ENCODE peak calls at places on chromosomes 11 and 22, in nine cellular contexts. One of them, this sample, is unnamed.

GRCh38 chr11:6526411-6527135 is 29.5 kb downstream of the DNHD1 start:
- DNase-seq in SK-N-MC: no peak
- DNase-seq in adrenal gland: no peak
- DNase-seq in SHP77 treated with DMSO at 0.1 percent for 48 hours: no peak
- DNase-seq in T-helper 1 cell: no peak
- DNase-seq in kidney: no peak
- DNase-seq in activated CD8-positive, alpha-beta memory T cell treated with anti-CD3 and anti-CD28 coated beads, Interleukin-2, amount 50 U/mL, for 4 hours: no peak
- DNase-seq in heart left ventricle: no peak
- DNase-seq in germinal center: no peak
- DNase-seq in this sample: no peak

GRCh38 chr11:111739299-111739698 is 26.9 kb downstream of the PPP2R1B start:
- DNase-seq in SK-N-MC: no peak
- DNase-seq in adrenal gland: no peak
- DNase-seq in SHP77 treated with DMSO at 0.1 percent for 48 hours: no peak
- DNase-seq in T-helper 1 cell: no peak
- DNase-seq in kidney: no peak
- DNase-seq in activated CD8-positive, alpha-beta memory T cell treated with anti-CD3 and anti-CD28 coated beads, Interleukin-2, amount 50 U/mL, for 4 hours: no peak
- DNase-seq in heart left ventricle: no peak
- DNase-seq in germinal center: no peak
- DNase-seq in this sample: no peak

GRCh38 chr11:34449013-34449412 is 10.3 kb downstream of the CAT start:
- DNase-seq in SK-N-MC: no peak
- DNase-seq in adrenal gland: no peak
- DNase-seq in SHP77 treated with DMSO at 0.1 percent for 48 hours: no peak
- DNase-seq in T-helper 1 cell: peak
- DNase-seq in kidney: no peak
- DNase-seq in activated CD8-positive, alpha-beta memory T cell treated with anti-CD3 and anti-CD28 coated beads, Interleukin-2, amount 50 U/mL, for 4 hours: no peak
- DNase-seq in heart left ventricle: no peak
- DNase-seq in germinal center: no peak
- DNase-seq in this sample: no peak

GRCh38 chr22:39232806-39233735 is 11.7 kb downstream of the PDGFB start:
- DNase-seq in SK-N-MC: no peak
- DNase-seq in adrenal gland: no peak
- DNase-seq in SHP77 treated with DMSO at 0.1 percent for 48 hours: no peak
- DNase-seq in T-helper 1 cell: no peak
- DNase-seq in kidney: peak
- DNase-seq in activated CD8-positive, alpha-beta memory T cell treated with anti-CD3 and anti-CD28 coated beads, Interleukin-2, amount 50 U/mL, for 4 hours: no peak
- DNase-seq in heart left ventricle: no peak
- DNase-seq in germinal center: no peak
- DNase-seq in this sample: no peak

GRCh38 chr22:40553014-40553579 is 83.4 kb downstream of the MRTFA start:
- DNase-seq in SK-N-MC: no peak
- DNase-seq in adrenal gland: no peak
- DNase-seq in SHP77 treated with DMSO at 0.1 percent for 48 hours: no peak
- DNase-seq in T-helper 1 cell: no peak
- DNase-seq in kidney: no peak
- DNase-seq in activated CD8-positive, alpha-beta memory T cell treated with anti-CD3 and anti-CD28 coated beads, Interleukin-2, amount 50 U/mL, for 4 hours: no peak
- DNase-seq in heart left ventricle: no peak
- DNase-seq in germinal center: no peak
- DNase-seq in this sample: no peak

GRCh38 chr22:32996702-32997101 is 61.5 kb downstream of the SYN3 start:
- DNase-seq in SK-N-MC: no peak
- DNase-seq in adrenal gland: no peak
- DNase-seq in SHP77 treated with DMSO at 0.1 percent for 48 hours: no peak
- DNase-seq in T-helper 1 cell: no peak
- DNase-seq in kidney: peak
- DNase-seq in activated CD8-positive, alpha-beta memory T cell treated with anti-CD3 and anti-CD28 coated beads, Interleukin-2, amount 50 U/mL, for 4 hours: no peak
- DNase-seq in heart left ventricle: peak
- DNase-seq in germinal center: no peak
- DNase-seq in this sample: no peak

GRCh38 chr11:67732045-67732787 is 57.8 kb upstream of the ALDH3B2 start:
- DNase-seq in SK-N-MC: no peak
- DNase-seq in adrenal gland: no peak
- DNase-seq in SHP77 treated with DMSO at 0.1 percent for 48 hours: no peak
- DNase-seq in T-helper 1 cell: peak
- DNase-seq in kidney: no peak
- DNase-seq in activated CD8-positive, alpha-beta memory T cell treated with anti-CD3 and anti-CD28 coated beads, Interleukin-2, amount 50 U/mL, for 4 hours: peak
- DNase-seq in heart left ventricle: no peak
- DNase-seq in germinal center: peak
- DNase-seq in this sample: peak

GRCh38 chr11:134277176-134278001 is 1.2 kb downstream of the GLB1L3 start:
- DNase-seq in SK-N-MC: no peak
- DNase-seq in adrenal gland: peak
- DNase-seq in SHP77 treated with DMSO at 0.1 percent for 48 hours: no peak
- DNase-seq in T-helper 1 cell: no peak
- DNase-seq in kidney: no peak
- DNase-seq in activated CD8-positive, alpha-beta memory T cell treated with anti-CD3 and anti-CD28 coated beads, Interleukin-2, amount 50 U/mL, for 4 hours: no peak
- DNase-seq in heart left ventricle: no peak
- DNase-seq in germinal center: no peak
- DNase-seq in this sample: no peak

GRCh38 chr11:110728883-110729282 is 16.6 kb upstream of the ARHGAP20 start:
- DNase-seq in SK-N-MC: no peak
- DNase-seq in adrenal gland: no peak
- DNase-seq in SHP77 treated with DMSO at 0.1 percent for 48 hours: no peak
- DNase-seq in T-helper 1 cell: no peak
- DNase-seq in kidney: no peak
- DNase-seq in activated CD8-positive, alpha-beta memory T cell treated with anti-CD3 and anti-CD28 coated beads, Interleukin-2, amount 50 U/mL, for 4 hours: no peak
- DNase-seq in heart left ventricle: no peak
- DNase-seq in germinal center: no peak
- DNase-seq in this sample: no peak

GRCh38 chr22:44330727-44331660 is 18.2 kb upstream of the SHISAL1 start:
- DNase-seq in SK-N-MC: no peak
- DNase-seq in adrenal gland: no peak
- DNase-seq in SHP77 treated with DMSO at 0.1 percent for 48 hours: no peak
- DNase-seq in T-helper 1 cell: no peak
- DNase-seq in kidney: no peak
- DNase-seq in activated CD8-positive, alpha-beta memory T cell treated with anti-CD3 and anti-CD28 coated beads, Interleukin-2, amount 50 U/mL, for 4 hours: no peak
- DNase-seq in heart left ventricle: no peak
- DNase-seq in germinal center: no peak
- DNase-seq in this sample: no peak